ENCODE peak calls at places on chromosomes 12 and 14, in five cellular contexts. U is H1, Q is WTC11, L is HepG2, X is GM12878. R is an unnamed sample.

GRCh38 chr14:88983755-88984154 is 159.3 kb downstream of the TTC8 start:
- DNase-seq in X (no peak), L (no peak), U (no peak), Q (no peak), R (no peak)

GRCh38 chr14:103880334-103880985 is 33.1 kb upstream of the PPP1R13B start:
- DNase-seq in X (no peak), Q (no peak), U (no peak), L (no peak), R (no peak)

GRCh38 chr12:110253176-110253575 is 27.9 kb upstream of the ATP2A2 start:
- DNase-seq in X (no peak), U (no peak), L (no peak), Q (no peak), R (peak)

GRCh38 chr12:26514364-26514763 is 318.6 kb downstream of the ITPR2 start:
- DNase-seq in L (no peak), U (no peak), X (no peak), Q (no peak), R (no peak)

GRCh38 chr14:69687963-69688649 is 76.7 kb downstream of the SUSD6 start:
- DNase-seq in Q (no peak), L (peak), U (no peak), X (no peak), R (no peak)

GRCh38 chr12:120705618-120706017 is 4.6 kb upstream of the UNC119B start:
- DNase-seq in Q (no peak), U (no peak), L (no peak), X (no peak), R (no peak)

GRCh38 chr12:87234898-87235297 is 794.3 kb downstream of the C12orf50 start:
- DNase-seq in L (no peak), U (no peak), Q (no peak), X (no peak), R (no peak)

GRCh38 chr12:30417697-30418231 is 277.9 kb downstream of the IPO8 start:
- DNase-seq in U (no peak), L (no peak), Q (no peak), X (no peak), R (no peak)

GRCh38 chr14:92501891-92502351 is 11.7 kb upstream of the RIN3 start:
- DNase-seq in L (no peak), Q (no peak), U (no peak), X (no peak), R (no peak)

GRCh38 chr12:236445-236844 is 22.5 kb upstream of the SLC6A12 start:
- DNase-seq in L (no peak), X (no peak), U (no peak), Q (no peak), R (no peak)

GRCh38 chr14:20658246-20658645 is 16.8 kb upstream of the OR6S1 start:
- DNase-seq in X (no peak), L (no peak), Q (no peak), U (no peak), R (no peak)

GRCh38 chr14:20656274-20656673 is 14.8 kb upstream of the OR6S1 start:
- DNase-seq in Q (no peak), U (peak), L (no peak), X (no peak), R (no peak)

GRCh38 chr14:20655851-20656250 is 14.4 kb upstream of the OR6S1 start:
- DNase-seq in L (no peak), Q (no peak), U (no peak), X (no peak), R (no peak)

GRCh38 chr14:20659813-20660395 is 18.4 kb upstream of the OR6S1 start:
- DNase-seq in U (peak), X (no peak), Q (peak), L (no peak), R (no peak)

DNA sequence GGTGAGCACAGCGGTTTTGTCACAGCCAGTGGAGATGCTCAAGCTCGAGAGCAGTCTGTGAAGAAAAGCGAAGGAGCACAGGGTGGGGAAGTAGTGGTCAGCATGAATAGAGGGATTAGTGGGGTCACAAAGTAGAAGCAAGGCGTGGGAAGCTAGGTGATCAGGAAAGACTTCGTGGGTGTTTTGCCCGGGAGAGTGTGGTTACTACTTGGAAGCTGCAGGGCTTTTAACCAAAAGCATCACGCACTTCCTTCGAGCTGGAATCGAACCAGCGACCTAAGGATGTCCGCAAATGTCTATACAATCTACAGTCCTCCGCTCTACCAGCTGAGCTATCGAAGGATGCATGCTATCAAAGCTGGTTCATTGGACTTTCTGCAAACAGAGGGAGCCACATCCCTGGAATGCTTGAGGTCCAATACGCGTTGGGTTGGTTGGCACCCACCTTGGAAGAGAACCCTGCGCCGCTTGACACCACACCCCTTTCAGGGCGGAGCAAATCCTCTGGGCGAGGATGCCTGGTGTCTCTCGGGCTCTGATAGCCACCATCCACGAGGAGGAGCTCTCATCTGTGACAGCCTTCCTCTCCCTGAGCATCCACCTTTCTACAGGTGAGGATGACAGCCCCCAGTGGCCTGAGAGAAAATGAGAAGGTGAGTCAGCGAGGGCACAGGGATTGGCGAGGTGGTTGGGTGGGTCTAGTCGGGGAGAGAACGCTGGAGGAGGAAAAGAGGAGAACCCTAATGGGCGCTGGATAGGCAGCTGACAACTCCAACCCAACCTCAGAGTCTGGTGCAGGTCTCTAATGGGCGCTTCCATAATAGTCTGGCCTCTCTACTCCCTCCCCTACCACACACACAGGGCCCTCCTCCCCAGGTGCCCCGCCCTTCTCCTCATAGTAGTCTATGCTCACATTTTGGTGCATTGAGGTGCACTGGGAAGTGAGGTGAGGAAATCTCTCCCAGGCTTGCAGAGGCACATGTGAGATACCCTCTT is 16.0 kb upstream of the OR6S1 start:
- DNase-seq in X (no peak), U (peak), L (peak), Q (peak), R (peak)
- TF ChIP-seq ATF2 in X (no peak), U (no peak), L (no peak), Q (no peak), R (no peak)

GRCh38 chr12:56317675-56318074 is 1.9 kb upstream of the CNPY2 start:
- DNase-seq in Q (peak), U (no peak), X (no peak), L (no peak), R (no peak)
- TF ChIP-seq ATF2 in Q (no peak), U (no peak), X (no peak), L (no peak), R (no peak)

GRCh38 chr14:91398707-91399106 is 18.9 kb downstream of the CCDC88C start:
- DNase-seq in U (peak), L (no peak), X (no peak), Q (no peak), R (no peak)

GRCh38 chr14:91400696-91401095 is 16.9 kb downstream of the CCDC88C start:
- DNase-seq in U (no peak), L (no peak), X (no peak), Q (no peak), R (no peak)

GRCh38 chr14:91401751-91402150 is 15.9 kb downstream of the CCDC88C start:
- DNase-seq in U (no peak), Q (no peak), X (no peak), L (no peak), R (no peak)

GRCh38 chr14:91398192-91398591 is 19.4 kb downstream of the CCDC88C start:
- DNase-seq in L (no peak), Q (no peak), X (no peak), U (no peak), R (no peak)

DNA sequence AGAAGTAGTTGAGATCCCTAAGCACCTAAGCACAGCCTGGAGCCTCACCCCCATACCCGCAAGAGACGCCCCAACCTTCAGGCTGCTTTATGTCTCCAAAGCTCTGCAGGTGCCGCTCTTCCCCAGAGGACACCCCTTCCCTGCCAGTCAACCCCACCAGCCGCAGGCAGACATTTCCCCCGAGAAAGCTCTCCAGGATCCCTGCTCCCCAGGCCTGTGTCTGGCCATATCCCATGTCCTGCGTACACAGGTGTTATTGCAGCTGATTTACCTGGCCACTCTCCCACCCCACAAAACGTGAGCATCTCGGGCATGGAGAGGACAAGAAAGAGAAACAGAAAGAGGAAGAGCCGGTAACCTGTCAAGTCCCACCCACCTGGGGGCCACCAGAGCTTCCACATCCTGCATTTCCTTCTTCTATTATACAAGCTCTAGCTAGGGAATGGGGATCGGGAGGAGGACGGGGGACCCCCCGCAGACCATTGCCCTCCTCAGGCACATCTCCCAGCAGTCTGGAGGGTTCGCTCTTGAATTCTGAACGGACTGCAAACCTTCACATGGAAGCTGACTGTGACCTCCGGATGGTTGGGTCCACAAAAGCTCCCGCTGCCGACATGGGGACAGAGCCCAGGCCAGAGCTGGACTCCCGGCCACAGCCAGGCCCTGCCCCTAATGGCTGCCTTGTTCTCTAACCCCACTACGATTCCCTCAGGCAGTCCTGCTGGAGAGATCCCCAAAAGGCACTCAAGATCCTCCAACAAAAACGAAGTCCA is 17.6 kb downstream of the CCDC88C start:
- DNase-seq in L (no peak), U (peak), Q (no peak), X (no peak), R (no peak)
- TF ChIP-seq ATF2 in L (no peak), U (no peak), Q (no peak), X (no peak), R (no peak)

GRCh38 chr14:96806836-96807235 is 9.7 kb downstream of the VRK1 start:
- DNase-seq in U (no peak), L (peak), X (no peak), Q (no peak), R (no peak)
- TF ChIP-seq ATF2 in U (no peak), L (peak), X (no peak), Q (no peak), R (no peak)

DNA sequence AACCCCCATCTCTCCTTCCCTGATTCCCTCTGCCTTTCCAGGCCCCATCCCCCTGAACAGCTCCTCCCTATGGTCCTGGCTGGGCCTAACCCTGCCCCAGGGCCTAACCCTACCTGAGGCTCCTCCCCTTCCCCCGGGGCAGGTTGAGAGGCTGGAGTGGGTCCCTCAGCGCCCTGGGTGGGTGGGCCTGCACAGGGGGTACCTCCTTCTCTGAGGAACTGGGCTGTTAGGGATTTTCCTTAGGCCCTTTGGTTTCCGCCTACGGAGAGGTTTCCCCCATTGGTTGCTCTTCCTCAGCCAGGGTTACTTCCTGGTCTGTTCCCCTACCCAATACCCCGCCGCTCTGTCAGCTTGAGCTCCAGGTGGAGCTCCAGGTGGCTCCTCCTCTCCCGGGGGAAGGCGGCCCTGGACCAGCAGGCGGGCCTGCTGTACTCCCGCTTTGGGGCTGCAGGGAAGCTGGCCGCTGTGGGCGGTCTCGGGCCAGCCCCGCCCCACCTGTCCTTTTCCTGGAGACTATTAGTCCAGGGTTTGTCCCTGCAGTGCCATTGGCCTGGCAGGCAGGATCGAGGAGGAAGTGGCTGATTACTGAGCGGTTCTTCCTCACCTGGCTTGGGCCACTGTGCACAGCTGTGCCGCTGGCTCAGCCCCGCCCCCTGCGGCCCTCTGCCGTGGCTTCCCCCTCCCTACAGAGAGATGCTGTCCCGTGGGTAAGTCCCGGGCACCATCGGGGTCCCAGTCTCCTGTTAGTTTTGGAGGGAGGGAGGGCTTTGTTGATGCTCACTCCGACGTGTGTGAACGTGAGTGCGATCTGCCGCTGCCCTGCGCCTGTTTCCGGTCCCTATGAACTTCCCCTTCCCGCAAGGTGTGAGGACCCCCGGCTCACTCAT is 2.5 kb downstream of the C12orf57 start:
- DNase-seq in X (peak), Q (peak), U (peak), L (peak), R (peak)
- TF ChIP-seq ATF2 in X (no peak), Q (no peak), U (peak), L (peak), R (no peak)

R was measured in K562.